ENCODE peak calls at places on chromosomes 11 and 22, in seven cellular contexts. One of them, this sample, is unnamed.
A peak's percentile ranks its signal among the peaks of the same experiment; 100 is the strongest.

GRCh38 chr11:125001073-125001764 is 47.2 kb downstream of the CCDC15 start:
- DNase-seq in K562: no peak
- DNase-seq in endothelial cell of umbilical vein: no peak
- DNase-seq in SK-N-SH: no peak
- DNase-seq in adipocyte: no peak
- DNase-seq in H9: no peak
- DNase-seq in PC-3: no peak
- DNase-seq in this sample: peak; percentile 20

GRCh38 chr11:82450996-82451395 is 282.7 kb downstream of the FAM181B start:
- DNase-seq in SK-N-SH: no peak
- DNase-seq in K562: no peak
- DNase-seq in endothelial cell of umbilical vein: no peak
- DNase-seq in adipocyte: no peak
- DNase-seq in H9: no peak
- DNase-seq in PC-3: no peak
- DNase-seq in this sample: no peak

GRCh38 chr11:43360361-43361032 is 1.8 kb downstream of the TTC17 start:
- DNase-seq in PC-3: no peak
- DNase-seq in SK-N-SH: no peak
- DNase-seq in adipocyte: peak; percentile 55
- DNase-seq in K562: no peak
- DNase-seq in H9: no peak
- DNase-seq in endothelial cell of umbilical vein: no peak
- DNase-seq in this sample: peak; percentile 53

GRCh38 chr22:22855617-22856308 is 31.9 kb upstream of the IGLL5 start:
- DNase-seq in endothelial cell of umbilical vein: no peak
- DNase-seq in SK-N-SH: peak; percentile 68
- DNase-seq in adipocyte: peak; percentile 8
- DNase-seq in H9: peak; percentile 69
- DNase-seq in PC-3: peak; percentile 22
- DNase-seq in K562: peak; percentile 100
- DNase-seq in this sample: peak; percentile 59

GRCh38 chr11:93005239-93005638 is 35.8 kb downstream of the MTNR1B start:
- DNase-seq in adipocyte: peak; percentile 12
- DNase-seq in SK-N-SH: no peak
- DNase-seq in K562: no peak
- DNase-seq in endothelial cell of umbilical vein: no peak
- DNase-seq in PC-3: peak; percentile 48
- DNase-seq in H9: no peak
- DNase-seq in this sample: peak; percentile 9

GRCh38 chr11:116808262-116809175 is 14.6 kb downstream of the APOA4 start:
- DNase-seq in H9: no peak
- DNase-seq in endothelial cell of umbilical vein: no peak
- DNase-seq in adipocyte: no peak
- DNase-seq in K562: no peak
- DNase-seq in PC-3: peak; percentile 43
- DNase-seq in SK-N-SH: no peak
- DNase-seq in this sample: peak; percentile 87

GRCh38 chr22:22933100-22933806 is 45.6 kb downstream of the IGLL5 start:
- DNase-seq in K562: peak; percentile 49
- DNase-seq in PC-3: no peak
- DNase-seq in endothelial cell of umbilical vein: no peak
- DNase-seq in H9: no peak
- DNase-seq in adipocyte: no peak
- DNase-seq in SK-N-SH: no peak
- DNase-seq in this sample: no peak

GRCh38 chr11:67006029-67006884 is 16.7 kb upstream of the SYT12 start:
- DNase-seq in PC-3: peak; percentile 49
- DNase-seq in H9: peak; percentile 78
- DNase-seq in endothelial cell of umbilical vein: no peak
- DNase-seq in K562: peak; percentile 97
- DNase-seq in SK-N-SH: peak; percentile 61
- DNase-seq in adipocyte: no peak
- DNase-seq in this sample: peak; percentile 27

GRCh38 chr11:10975287-10975721 is 117.5 kb upstream of the ZBED5 start:
- DNase-seq in K562: no peak
- DNase-seq in adipocyte: no peak
- DNase-seq in SK-N-SH: no peak
- DNase-seq in endothelial cell of umbilical vein: no peak
- DNase-seq in PC-3: no peak
- DNase-seq in H9: no peak
- DNase-seq in this sample: peak; percentile 16

GRCh38 chr11:57087966-57088365 is 93.8 kb upstream of the LRRC55 start:
- DNase-seq in PC-3: no peak
- DNase-seq in K562: no peak
- DNase-seq in SK-N-SH: no peak
- DNase-seq in endothelial cell of umbilical vein: no peak
- DNase-seq in H9: no peak
- DNase-seq in adipocyte: no peak
- DNase-seq in this sample: no peak

GRCh38 chr11:45354976-45355705 is 69.0 kb upstream of the SYT13 start:
- DNase-seq in PC-3: no peak
- DNase-seq in adipocyte: peak; percentile 72
- DNase-seq in endothelial cell of umbilical vein: peak; percentile 47
- DNase-seq in SK-N-SH: peak; percentile 88
- DNase-seq in H9: peak; percentile 93
- DNase-seq in K562: peak; percentile 75
- DNase-seq in this sample: peak; percentile 39

GRCh38 chr22:23147632-23148387 is 2.5 kb downstream of the RAB36 start:
- DNase-seq in SK-N-SH: no peak
- DNase-seq in endothelial cell of umbilical vein: peak; percentile 40
- DNase-seq in K562: peak; percentile 53
- DNase-seq in adipocyte: peak; percentile 74
- DNase-seq in H9: no peak
- DNase-seq in PC-3: peak; percentile 72
- DNase-seq in this sample: peak; percentile 29

GRCh38 chr11:128653828-128654231 is 40.0 kb upstream of the FLI1 start:
- DNase-seq in H9: peak; percentile 83
- DNase-seq in adipocyte: peak; percentile 68
- DNase-seq in K562: no peak
- DNase-seq in SK-N-SH: no peak
- DNase-seq in PC-3: peak; percentile 90
- DNase-seq in endothelial cell of umbilical vein: peak; percentile 47
- DNase-seq in this sample: peak; percentile 63

GRCh38 chr11:85725510-85726258 is 39.7 kb upstream of the CCDC89 start:
- DNase-seq in PC-3: peak; percentile 99
- DNase-seq in H9: no peak
- DNase-seq in K562: no peak
- DNase-seq in adipocyte: peak; percentile 68
- DNase-seq in SK-N-SH: no peak
- DNase-seq in endothelial cell of umbilical vein: peak; percentile 92
- DNase-seq in this sample: peak; percentile 82

GRCh38 chr22:36465232-36466021 is 16.0 kb downstream of the TXN2 start:
- DNase-seq in K562: no peak
- DNase-seq in adipocyte: peak; percentile 91
- DNase-seq in PC-3: peak; percentile 95
- DNase-seq in SK-N-SH: no peak
- DNase-seq in H9: no peak
- DNase-seq in endothelial cell of umbilical vein: peak; percentile 91
- DNase-seq in this sample: peak; percentile 95

GRCh38 chr22:36463783-36464184 is 17.7 kb downstream of the TXN2 start:
- DNase-seq in K562: no peak
- DNase-seq in endothelial cell of umbilical vein: peak; percentile 94
- DNase-seq in SK-N-SH: no peak
- DNase-seq in PC-3: no peak
- DNase-seq in adipocyte: no peak
- DNase-seq in H9: no peak
- DNase-seq in this sample: no peak

GRCh38 chr22:36462475-36462790 is 19.0 kb downstream of the TXN2 start:
- DNase-seq in PC-3: no peak
- DNase-seq in adipocyte: no peak
- DNase-seq in endothelial cell of umbilical vein: no peak
- DNase-seq in H9: no peak
- DNase-seq in SK-N-SH: no peak
- DNase-seq in K562: no peak
- DNase-seq in this sample: no peak

GRCh38 chr22:36466258-36466657 is 15.2 kb downstream of the TXN2 start:
- DNase-seq in K562: no peak
- DNase-seq in SK-N-SH: no peak
- DNase-seq in adipocyte: no peak
- DNase-seq in H9: no peak
- DNase-seq in endothelial cell of umbilical vein: no peak
- DNase-seq in PC-3: no peak
- DNase-seq in this sample: no peak

GRCh38 chr22:36464715-36465231 is 16.7 kb downstream of the TXN2 start:
- DNase-seq in endothelial cell of umbilical vein: no peak
- DNase-seq in H9: no peak
- DNase-seq in K562: no peak
- DNase-seq in adipocyte: no peak
- DNase-seq in SK-N-SH: no peak
- DNase-seq in PC-3: no peak
- DNase-seq in this sample: no peak
- H3K9ac ChIP-seq in endothelial cell of umbilical vein: peak overlapping the region; percentile 57
- H3K9ac ChIP-seq in H9: no peak overlapping the region
- H3K9ac ChIP-seq in K562: no peak overlapping the region
- H3K9ac ChIP-seq in adipocyte: no peak overlapping the region
- H3K9ac ChIP-seq in SK-N-SH: no peak overlapping the region
- H3K9ac ChIP-seq in PC-3: peak overlapping the region; percentile 49
- H3K9ac ChIP-seq in this sample: no peak overlapping the region

GRCh38 chr11:96052921-96053631 is 129.2 kb upstream of the MTMR2 start:
- DNase-seq in K562: no peak
- DNase-seq in H9: no peak
- DNase-seq in endothelial cell of umbilical vein: no peak
- DNase-seq in SK-N-SH: no peak
- DNase-seq in PC-3: peak; percentile 71
- DNase-seq in adipocyte: peak; percentile 76
- DNase-seq in this sample: peak; percentile 72
- H3K9ac ChIP-seq in K562: no peak overlapping the region
- H3K9ac ChIP-seq in H9: no peak overlapping the region
- H3K9ac ChIP-seq in endothelial cell of umbilical vein: no peak overlapping the region
- H3K9ac ChIP-seq in SK-N-SH: peak overlapping the region; percentile 24
- H3K9ac ChIP-seq in PC-3: no peak overlapping the region
- H3K9ac ChIP-seq in adipocyte: no peak overlapping the region
- H3K9ac ChIP-seq in this sample: no peak overlapping the region

DNA sequence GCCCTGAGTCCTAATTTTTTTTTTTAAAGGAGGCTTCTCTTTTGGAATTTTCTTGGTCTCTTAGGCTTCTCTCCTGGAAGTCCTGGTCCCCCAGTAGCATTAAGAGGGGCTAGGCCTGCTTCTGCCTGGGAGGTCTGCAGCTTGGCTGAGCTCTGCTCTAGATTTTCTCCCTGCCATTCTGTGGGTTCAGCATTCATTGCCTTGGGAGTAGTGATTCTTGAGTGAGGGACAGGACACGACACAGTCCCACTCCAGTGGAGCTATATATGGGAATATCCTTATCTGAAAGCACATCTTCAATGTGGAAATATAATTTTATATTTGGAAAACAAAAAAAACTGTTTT is 3.7 kb downstream of the IGSF22 start:
- DNase-seq in PC-3: no peak
- DNase-seq in endothelial cell of umbilical vein: no peak
- DNase-seq in SK-N-SH: no peak
- DNase-seq in adipocyte: no peak
- DNase-seq in H9: no peak
- DNase-seq in K562: no peak
- DNase-seq in this sample: no peak
- H3K9ac ChIP-seq in PC-3: no peak overlapping the region
- H3K9ac ChIP-seq in endothelial cell of umbilical vein: no peak overlapping the region
- H3K9ac ChIP-seq in SK-N-SH: no peak overlapping the region
- H3K9ac ChIP-seq in adipocyte: no peak overlapping the region
- H3K9ac ChIP-seq in H9: no peak overlapping the region
- H3K9ac ChIP-seq in K562: no peak overlapping the region
- H3K9ac ChIP-seq in this sample: no peak overlapping the region

GRCh38 chr22:35733036-35733435 is 15.4 kb downstream of the APOL5 start:
- DNase-seq in adipocyte: no peak
- DNase-seq in K562: no peak
- DNase-seq in PC-3: no peak
- DNase-seq in SK-N-SH: no peak
- DNase-seq in H9: no peak
- DNase-seq in endothelial cell of umbilical vein: no peak
- DNase-seq in this sample: no peak
- H3K9ac ChIP-seq in adipocyte: no peak overlapping the region
- H3K9ac ChIP-seq in K562: no peak overlapping the region
- H3K9ac ChIP-seq in PC-3: no peak overlapping the region
- H3K9ac ChIP-seq in SK-N-SH: no peak overlapping the region
- H3K9ac ChIP-seq in H9: no peak overlapping the region
- H3K9ac ChIP-seq in endothelial cell of umbilical vein: no peak overlapping the region
- H3K9ac ChIP-seq in this sample: no peak overlapping the region

GRCh38 chr22:41474878-41475451 is 6.0 kb downstream of the ACO2 start:
- DNase-seq in adipocyte: no peak
- DNase-seq in endothelial cell of umbilical vein: no peak
- DNase-seq in SK-N-SH: no peak
- DNase-seq in K562: no peak
- DNase-seq in PC-3: no peak
- DNase-seq in H9: no peak
- DNase-seq in this sample: no peak
- H3K9ac ChIP-seq in adipocyte: no peak overlapping the region
- H3K9ac ChIP-seq in endothelial cell of umbilical vein: no peak overlapping the region
- H3K9ac ChIP-seq in SK-N-SH: no peak overlapping the region
- H3K9ac ChIP-seq in K562: no peak overlapping the region
- H3K9ac ChIP-seq in PC-3: no peak overlapping the region
- H3K9ac ChIP-seq in H9: no peak overlapping the region
- H3K9ac ChIP-seq in this sample: no peak overlapping the region

GRCh38 chr22:39349506-39349966 is 255 bp upstream of the SYNGR1 start:
- DNase-seq in PC-3: peak; percentile 3
- DNase-seq in adipocyte: peak; percentile 77
- DNase-seq in K562: peak; percentile 96
- DNase-seq in SK-N-SH: peak; percentile 95
- DNase-seq in endothelial cell of umbilical vein: no peak
- DNase-seq in H9: no peak
- DNase-seq in this sample: peak; percentile 41
- H3K9ac ChIP-seq in PC-3: no peak overlapping the region
- H3K9ac ChIP-seq in adipocyte: peak overlapping the region; percentile 64
- H3K9ac ChIP-seq in K562: peak overlapping the region; percentile 61
- H3K9ac ChIP-seq in SK-N-SH: no peak overlapping the region
- H3K9ac ChIP-seq in endothelial cell of umbilical vein: peak overlapping the region; percentile 27
- H3K9ac ChIP-seq in H9: peak overlapping the region; percentile 39
- H3K9ac ChIP-seq in this sample: peak overlapping the region; percentile 61

DNA sequence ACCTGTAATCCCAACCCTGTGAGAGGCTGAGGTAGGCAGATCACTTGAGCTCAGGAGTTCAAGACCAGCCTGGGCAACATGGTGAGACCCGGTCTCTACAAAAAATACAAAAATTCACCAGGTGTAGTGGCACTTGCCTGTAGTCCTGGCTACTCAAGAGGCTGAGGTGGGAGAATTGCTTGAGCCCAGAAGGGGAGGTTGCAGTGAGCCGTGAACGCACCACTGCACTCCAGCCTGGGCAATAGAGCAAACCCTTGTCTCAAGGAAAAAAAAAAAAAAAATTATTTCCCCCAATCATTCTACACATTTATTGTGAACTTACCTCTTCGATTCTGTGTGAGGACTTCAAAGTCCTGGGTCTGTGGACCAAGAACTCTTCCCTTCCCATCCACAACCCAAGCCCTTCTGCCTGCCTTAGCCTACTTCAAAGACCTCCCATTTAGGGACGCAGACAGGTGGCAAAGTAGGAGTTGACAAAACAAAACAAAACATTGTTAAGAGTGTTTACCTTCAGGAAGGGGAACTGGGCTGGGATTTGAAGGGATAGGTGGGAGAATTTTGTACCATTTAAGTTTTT is 3.8 kb upstream of the WEE1 start:
- DNase-seq in adipocyte: no peak
- DNase-seq in K562: no peak
- DNase-seq in H9: no peak
- DNase-seq in endothelial cell of umbilical vein: no peak
- DNase-seq in SK-N-SH: no peak
- DNase-seq in PC-3: no peak
- DNase-seq in this sample: no peak
- H3K9ac ChIP-seq in adipocyte: peak overlapping the region; percentile 77
- H3K9ac ChIP-seq in K562: peak overlapping the region; percentile 24
- H3K9ac ChIP-seq in H9: no peak overlapping the region
- H3K9ac ChIP-seq in endothelial cell of umbilical vein: peak overlapping the region; percentile 69
- H3K9ac ChIP-seq in SK-N-SH: peak overlapping the region; percentile 70
- H3K9ac ChIP-seq in PC-3: peak overlapping the region; percentile 88
- H3K9ac ChIP-seq in this sample: peak overlapping the region; percentile 93